ENCODE peak calls at places on chromosomes 4 and X, in four cellular contexts. U is H1, H is WTC11, X is K562. R is an unnamed sample.

GRCh38 chr4:183173580-183174526 is 74.8 kb downstream of the WWC2 start:
- DNase-seq in U (no peak), H (peak; percentile 39), X (no peak), R (no peak)

GRCh38 chrX:9650091-9650490 is 115.6 kb downstream of the GPR143 start:
- DNase-seq in U (no peak), H (no peak), X (no peak), R (no peak)

GRCh38 chrX:106955004-106955772 is 35.0 kb downstream of the CLDN2 start:
- DNase-seq in U (no peak), H (no peak), X (no peak), R (peak; percentile 4)

GRCh38 chrX:38664285-38664684 is 102.9 kb downstream of the TSPAN7 start:
- DNase-seq in U (no peak), H (no peak), X (peak; percentile 37), R (peak; percentile 28)

GRCh38 chr4:148289740-148290139 is 152.5 kb downstream of the NR3C2 start:
- DNase-seq in U (no peak), H (no peak), X (no peak), R (no peak)

GRCh38 chr4:149887091-149887490 is 71.4 kb upstream of the IQCM start:
- DNase-seq in U (no peak), H (no peak), X (no peak), R (no peak)

GRCh38 chr4:144948009-144948408 is 150.0 kb downstream of the ANAPC10 start:
- DNase-seq in U (no peak), H (no peak), X (no peak), R (no peak)

GRCh38 chrX:18833071-18833731 is 125.8 kb downstream of the PPEF1 start:
- DNase-seq in U (no peak), H (no peak), X (no peak), R (peak; percentile 59)

GRCh38 chr4:106893395-106893881 is 142.7 kb downstream of the DKK2 start:
- DNase-seq in U (no peak), H (peak; percentile 9), X (no peak), R (no peak)

GRCh38 chr4:6010789-6011188 is 7.4 kb downstream of the C4orf50 start:
- DNase-seq in U (no peak), H (no peak), X (no peak), R (no peak)

GRCh38 chrX:78708830-78709229 is 38.7 kb upstream of the LPAR4 start:
- DNase-seq in U (no peak), H (no peak), X (no peak), R (no peak)

GRCh38 chr4:159086606-159087005 is 16.3 kb upstream of the RAPGEF2 start:
- DNase-seq in U (no peak), H (no peak), X (no peak), R (no peak)

GRCh38 chr4:42371306-42372063 is 25.8 kb upstream of the SHISA3 start:
- DNase-seq in U (no peak), H (no peak), X (peak; percentile 19), R (peak; percentile 77)

GRCh38 chr4:27048350-27049100 is 187.9 kb downstream of the STIM2 start:
- DNase-seq in U (no peak), H (no peak), X (peak; percentile 46), R (peak; percentile 46)

GRCh38 chrX:132956421-132957210 is 1.8 kb downstream of the HS6ST2 start:
- DNase-seq in U (no peak), H (peak; percentile 19), X (no peak), R (peak; percentile 59)

GRCh38 chrX:149572743-149573142 is 14.5 kb downstream of the MAGEA9B start:
- DNase-seq in U (no peak), H (no peak), X (peak; percentile 15), R (no peak)

GRCh38 chr4:75916091-75916661 is 13.9 kb upstream of the PPEF2 start:
- DNase-seq in U (no peak), H (no peak), X (peak; percentile 49), R (peak; percentile 59)

GRCh38 chrX:82627568-82627967 is 880.5 kb upstream of the POU3F4 start:
- DNase-seq in U (no peak), H (no peak), X (no peak), R (no peak)

GRCh38 chrX:81261576-81261975 is 59.7 kb downstream of the SH3BGRL start:
- DNase-seq in U (no peak), H (no peak), X (no peak), R (no peak)

GRCh38 chr4:158304694-158305093 is 94.4 kb downstream of the TMEM144 start:
- DNase-seq in U (no peak), H (no peak), X (no peak), R (no peak)

GRCh38 chr4:6507345-6507744 is 34.9 kb upstream of the PPP2R2C start:
- DNase-seq in U (no peak), H (no peak), X (no peak), R (no peak)

GRCh38 chrX:134661295-134661694 is 3.0 kb upstream of the PLAC1 start:
- DNase-seq in U (no peak), H (no peak), X (no peak), R (no peak)

GRCh38 chrX:133989993-133990392 is 4.6 kb upstream of the GPC3 start:
- DNase-seq in U (no peak), H (no peak), X (no peak), R (no peak)

GRCh38 chr4:132065940-132066495 is 1083.1 kb upstream of the PCDH10 start:
- DNase-seq in U (no peak), H (no peak), X (no peak), R (no peak)

GRCh38 chr4:146193628-146194027 is 18.1 kb downstream of the LSM6 start:
- DNase-seq in U (no peak), H (no peak), X (no peak), R (no peak)

GRCh38 chr4:76083386-76083785 is 8.9 kb downstream of the ART3 start:
- DNase-seq in U (no peak), H (no peak), X (no peak), R (no peak)

DNA sequence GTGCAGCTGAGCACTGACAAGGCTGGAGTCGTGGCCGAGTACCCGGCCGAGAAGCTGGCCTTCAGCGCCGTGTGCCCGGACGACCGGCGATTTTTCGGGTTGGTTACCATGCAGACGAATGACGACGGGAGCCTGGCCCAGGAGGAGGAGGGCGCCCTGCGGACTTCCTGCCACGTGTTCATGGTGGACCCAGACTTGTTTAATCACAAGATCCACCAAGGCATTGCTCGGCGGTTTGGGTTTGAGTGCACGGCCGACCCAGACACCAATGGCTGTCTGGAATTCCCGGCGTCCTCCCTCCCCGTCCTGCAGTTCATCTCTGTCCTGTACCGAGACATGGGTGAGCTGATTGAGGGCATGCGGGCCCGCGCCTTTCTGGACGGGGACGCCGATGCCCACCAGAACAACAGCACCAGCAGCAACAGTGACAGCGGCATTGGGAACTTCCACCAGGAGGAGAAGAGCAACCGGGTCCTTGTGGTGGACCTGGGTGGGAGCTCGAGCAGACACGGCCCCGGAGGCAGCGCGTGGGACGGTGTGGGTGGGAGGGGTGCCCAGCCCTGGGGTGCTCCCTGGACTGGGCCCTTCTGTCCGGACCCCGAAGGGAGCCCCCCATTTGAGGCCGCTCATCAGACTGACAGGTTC is 24.3 kb downstream of the RGS12 start:
- DNase-seq in U (no peak), H (no peak), X (no peak), R (no peak)
- TF ChIP-seq TEAD4 in U (no peak), H (no peak), X (no peak), R (no peak)

DNA sequence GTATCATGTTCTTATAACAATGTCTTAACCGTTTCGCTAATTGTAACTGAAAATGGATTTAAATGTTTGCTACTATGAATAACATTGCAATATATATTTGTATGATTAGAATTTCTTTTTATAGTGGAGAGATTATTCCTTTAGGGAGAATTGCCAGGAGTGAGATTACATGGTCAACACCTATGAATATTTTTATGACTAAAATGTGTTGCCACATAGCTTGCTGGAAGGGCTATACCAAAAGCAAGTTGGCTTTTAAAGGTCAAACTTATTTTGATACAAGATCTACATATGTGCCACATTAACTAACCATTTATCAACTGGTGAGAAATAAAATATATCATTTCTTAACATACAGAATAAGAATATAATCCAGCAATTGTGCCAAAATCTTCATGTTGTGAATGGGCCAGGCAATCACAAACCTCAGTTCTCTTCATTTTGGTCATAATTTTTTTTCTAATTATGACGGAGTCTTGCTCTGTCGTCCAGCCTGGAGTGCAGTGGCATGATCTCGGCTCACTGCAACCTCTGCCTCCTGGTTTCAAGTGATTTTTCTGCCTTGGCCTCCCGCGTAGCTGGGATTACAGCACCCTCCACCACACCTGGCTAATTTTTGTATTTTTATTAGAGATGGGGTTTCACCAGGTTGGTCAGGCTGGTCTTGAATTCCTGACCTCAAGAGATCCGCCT is 10.0 kb upstream of the EGF start:
- DNase-seq in U (no peak), H (no peak), X (no peak), R (no peak)
- TF ChIP-seq TEAD4 in U (no peak), H (no peak), X (no peak), R (no peak)

DNA sequence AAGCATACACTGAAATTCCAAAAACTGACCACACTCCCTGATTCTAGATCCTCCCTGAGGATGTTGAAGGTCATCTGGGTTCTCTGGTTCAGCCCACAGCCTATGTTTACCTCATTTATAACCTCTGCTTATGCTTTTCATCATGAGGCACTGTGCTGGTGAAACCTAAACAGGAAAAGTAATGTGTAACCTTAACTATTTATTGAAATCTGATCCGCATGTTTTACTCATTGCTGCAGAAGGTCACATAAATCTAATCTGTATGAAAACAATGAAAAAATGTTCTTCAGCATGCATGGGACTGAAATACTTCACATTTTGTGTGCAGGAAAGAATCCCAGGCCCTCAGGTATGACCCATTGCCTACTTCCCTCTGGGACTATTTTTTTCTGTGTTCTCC is 30.3 kb downstream of the UCHL1 start:
- DNase-seq in U (no peak), H (no peak), X (no peak), R (no peak)
- TF ChIP-seq TEAD4 in U (no peak), H (no peak), X (no peak), R (no peak)

GRCh38 chr4:142909908-142910307 is 63.8 kb upstream of the INPP4B start:
- DNase-seq in U (no peak), H (no peak), X (no peak), R (no peak)

GRCh38 chr4:142917678-142918077 is 71.6 kb upstream of the INPP4B start:
- DNase-seq in U (no peak), H (no peak), X (no peak), R (no peak)

GRCh38 chr4:142913034-142913433 is 66.9 kb upstream of the INPP4B start:
- DNase-seq in U (no peak), H (no peak), X (no peak), R (no peak)

GRCh38 chr4:142913461-142914030 is 67.4 kb upstream of the INPP4B start:
- DNase-seq in U (no peak), H (no peak), X (no peak), R (no peak)
- TF ChIP-seq TEAD4 in U (no peak), H (no peak), X (no peak), R (no peak)

R was measured in SK-N-SH.